ENCODE peak calls at places on chromosomes 13 and 19, in four cellular contexts. One of them, this sample, is unnamed. For H3K27me3, the result is how much of the 10 kb centered on the place peaks cover.

GRCh38 chr13:38564751-38565150 is 122.1 kb upstream of the FREM2 start:
- DNase-seq in HL-60: no peak
- DNase-seq in astrocyte: no peak
- DNase-seq in ovary: no peak
- DNase-seq in this sample: no peak

GRCh38 chr19:18596752-18597157 is 8.2 kb downstream of the REX1BD start:
- DNase-seq in HL-60: no peak
- DNase-seq in astrocyte: no peak
- DNase-seq in ovary: no peak
- DNase-seq in this sample: no peak

GRCh38 chr13:28568286-28568685 is 73.4 kb upstream of the FLT1 start:
- DNase-seq in HL-60: peak
- DNase-seq in astrocyte: no peak
- DNase-seq in ovary: peak
- DNase-seq in this sample: no peak

GRCh38 chr13:109105899-109106298 is 476.5 kb downstream of the MYO16 start:
- DNase-seq in HL-60: peak
- DNase-seq in astrocyte: no peak
- DNase-seq in ovary: no peak
- DNase-seq in this sample: no peak

GRCh38 chr19:13982773-13983172 is 23.3 kb downstream of the RFX1 start:
- DNase-seq in HL-60: no peak
- DNase-seq in astrocyte: no peak
- DNase-seq in ovary: no peak
- DNase-seq in this sample: no peak

GRCh38 chr13:30034448-30034795 is 184.0 kb upstream of the UBL3 start:
- DNase-seq in HL-60: peak
- DNase-seq in astrocyte: no peak
- DNase-seq in ovary: no peak
- DNase-seq in this sample: no peak

GRCh38 chr13:26482451-26483197 is 74.9 kb upstream of the WASF3 start:
- DNase-seq in HL-60: peak
- DNase-seq in astrocyte: peak
- DNase-seq in ovary: peak
- DNase-seq in this sample: peak

GRCh38 chr13:26019881-26020535 is 31.8 kb downstream of the SHISA2 start:
- DNase-seq in HL-60: no peak
- DNase-seq in astrocyte: peak
- DNase-seq in ovary: no peak
- DNase-seq in this sample: no peak

GRCh38 chr13:90719452-90719851 is 628.0 kb upstream of the MIR17HG start:
- DNase-seq in HL-60: no peak
- DNase-seq in astrocyte: no peak
- DNase-seq in ovary: no peak
- DNase-seq in this sample: no peak

GRCh38 chr13:23876265-23876664 is 12.9 kb downstream of the MIPEP start:
- DNase-seq in HL-60: no peak
- DNase-seq in astrocyte: no peak
- DNase-seq in ovary: no peak
- DNase-seq in this sample: no peak

DNA sequence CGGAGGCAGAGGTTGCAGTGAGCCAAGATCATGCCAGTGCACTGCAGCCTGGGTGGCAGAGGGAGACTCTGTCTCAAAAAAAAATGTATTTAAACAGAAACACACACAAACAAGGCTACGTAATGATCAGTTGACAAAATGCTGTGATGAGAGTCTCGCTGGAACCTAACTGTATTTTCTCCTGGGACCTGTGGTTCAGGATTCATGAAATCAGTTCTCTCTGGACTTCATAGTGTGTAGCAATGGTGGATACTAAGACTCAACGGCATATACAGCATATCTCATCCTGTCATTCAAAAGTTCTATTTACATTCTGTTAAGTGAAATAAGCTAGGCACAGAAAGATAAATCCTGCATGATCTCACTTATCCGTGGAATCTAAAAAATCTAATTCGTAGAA is 37.4 kb downstream of the CYP4F2 start:
- DNase-seq in HL-60: no peak
- DNase-seq in astrocyte: no peak
- DNase-seq in ovary: no peak
- DNase-seq in this sample: no peak
- H3K27me3 ChIP-seq in HL-60: under half
- H3K27me3 ChIP-seq in astrocyte: under half
- H3K27me3 ChIP-seq in ovary: under half
- H3K27me3 ChIP-seq in this sample: under half

DNA sequence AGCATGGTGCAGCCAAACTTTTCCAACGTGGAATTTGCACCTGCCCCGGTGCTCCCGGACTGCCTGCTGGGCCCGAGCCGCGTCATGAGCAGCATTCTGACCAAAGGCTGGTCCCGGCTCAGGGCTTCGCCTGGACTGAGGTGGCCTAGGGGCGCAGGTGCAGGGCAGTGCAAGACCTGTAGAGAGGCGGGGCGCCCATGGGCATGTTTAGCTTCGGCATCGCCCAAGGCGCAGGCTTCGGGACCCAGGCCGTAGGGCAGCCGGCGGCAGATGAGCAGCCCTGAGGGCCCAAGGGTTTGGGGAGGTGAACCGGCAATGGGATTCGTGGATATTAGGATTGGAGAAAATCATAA is 23.8 kb downstream of the LRFN3 start:
- DNase-seq in HL-60: no peak
- DNase-seq in astrocyte: no peak
- DNase-seq in ovary: no peak
- DNase-seq in this sample: no peak
- H3K4me3 ChIP-seq in HL-60: no peak
- H3K4me3 ChIP-seq in astrocyte: no peak
- H3K4me3 ChIP-seq in ovary: no peak
- H3K4me3 ChIP-seq in this sample: no peak

GRCh38 chr13:112172017-112172416 is 105.1 kb downstream of the SOX1 start:
- DNase-seq in HL-60: no peak
- DNase-seq in astrocyte: no peak
- DNase-seq in ovary: no peak
- DNase-seq in this sample: no peak

GRCh38 chr13:112171570-112171965 is 104.6 kb downstream of the SOX1 start:
- DNase-seq in HL-60: no peak
- DNase-seq in astrocyte: no peak
- DNase-seq in ovary: no peak
- DNase-seq in this sample: no peak

GRCh38 chr13:112170823-112171569 is 104.0 kb downstream of the SOX1 start:
- DNase-seq in HL-60: no peak
- DNase-seq in astrocyte: no peak
- DNase-seq in ovary: no peak
- DNase-seq in this sample: no peak

GRCh38 chr13:112168771-112169170 is 101.8 kb downstream of the SOX1 start:
- DNase-seq in HL-60: no peak
- DNase-seq in astrocyte: no peak
- DNase-seq in ovary: no peak
- DNase-seq in this sample: no peak

GRCh38 chr13:112169941-112170822 is 103.2 kb downstream of the SOX1 start:
- DNase-seq in HL-60: no peak
- DNase-seq in astrocyte: no peak
- DNase-seq in ovary: no peak
- DNase-seq in this sample: no peak
- H3K27me3 ChIP-seq in HL-60: under half
- H3K27me3 ChIP-seq in astrocyte: under half
- H3K27me3 ChIP-seq in ovary: under half
- H3K27me3 ChIP-seq in this sample: under half

GRCh38 chr13:42873081-42873480 is 91.7 kb downstream of the FAM216B start:
- DNase-seq in HL-60: no peak
- DNase-seq in astrocyte: no peak
- DNase-seq in ovary: no peak
- DNase-seq in this sample: no peak
- H3K4me3 ChIP-seq in HL-60: no peak
- H3K4me3 ChIP-seq in astrocyte: no peak
- H3K4me3 ChIP-seq in ovary: no peak
- H3K4me3 ChIP-seq in this sample: no peak

DNA sequence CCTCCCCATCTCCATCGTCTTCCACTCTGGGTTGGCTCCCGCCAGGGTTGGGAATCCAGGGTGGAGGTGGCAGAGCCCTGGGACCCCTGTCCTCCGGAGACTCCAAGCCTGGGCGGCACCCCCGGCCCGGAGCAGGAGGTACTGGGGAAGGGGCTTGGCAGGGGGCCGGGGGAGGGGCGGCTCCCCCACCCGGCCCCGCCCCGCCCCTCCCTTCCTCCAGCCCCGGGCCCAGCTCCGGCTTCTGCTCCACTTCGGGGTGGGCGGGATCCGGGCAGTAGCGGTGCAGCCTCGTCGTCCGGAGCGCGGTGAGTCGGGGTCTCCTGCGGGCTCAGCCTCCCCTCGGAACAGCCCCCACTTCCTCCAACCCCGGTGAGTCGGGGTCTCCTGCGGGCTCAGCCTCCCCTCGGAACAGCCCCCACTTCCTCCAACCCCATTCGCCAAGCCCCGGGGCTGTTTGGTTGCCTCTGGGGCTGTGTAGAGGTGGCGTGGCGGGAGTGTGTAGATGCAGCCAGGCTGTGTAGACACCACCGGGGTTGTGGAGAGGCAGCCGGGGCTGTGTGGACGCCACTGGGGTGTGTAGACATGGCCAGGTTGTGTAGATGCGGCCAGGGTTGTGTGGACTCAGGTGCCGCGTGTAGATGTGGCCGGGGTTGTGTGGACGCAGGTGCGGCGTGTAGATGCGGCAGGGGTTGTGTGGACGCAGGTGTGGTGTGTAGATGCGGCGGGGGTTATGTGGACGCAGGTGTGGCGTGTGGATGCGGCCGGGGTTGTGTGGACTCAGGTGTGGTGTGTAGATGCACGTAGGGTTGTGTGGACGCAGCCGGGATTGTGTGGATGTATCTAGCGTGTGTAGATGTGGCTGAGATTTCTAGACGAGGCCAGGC is at the start of gene TMPRSS9:
- DNase-seq in HL-60: no peak
- DNase-seq in astrocyte: no peak
- DNase-seq in ovary: peak
- DNase-seq in this sample: no peak
- H3K27me3 ChIP-seq in HL-60: under half
- H3K27me3 ChIP-seq in astrocyte: under half
- H3K27me3 ChIP-seq in ovary: under half
- H3K27me3 ChIP-seq in this sample: under half

DNA sequence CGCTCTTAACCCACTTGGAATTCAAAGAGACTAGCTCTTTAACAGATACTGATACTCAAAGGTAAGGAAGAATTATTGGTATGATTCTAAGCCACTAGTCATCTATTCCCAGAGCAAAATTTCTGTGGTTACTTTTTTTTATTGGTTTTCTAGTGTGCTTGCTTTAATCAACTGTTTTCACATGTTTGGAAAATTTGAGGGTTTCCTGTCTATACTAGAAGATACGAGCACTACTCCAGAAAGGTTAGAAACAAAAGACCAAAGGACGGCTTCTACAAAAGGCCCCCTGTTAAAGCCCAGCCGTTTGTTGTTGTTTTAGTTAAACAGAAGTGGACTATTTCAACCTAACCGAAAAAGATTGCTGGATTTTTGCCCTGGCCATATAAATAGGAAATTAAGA is 18.5 kb upstream of the LPAR6 start:
- DNase-seq in HL-60: no peak
- DNase-seq in astrocyte: peak
- DNase-seq in ovary: no peak
- DNase-seq in this sample: no peak
- H3K4me3 ChIP-seq in HL-60: no peak
- H3K4me3 ChIP-seq in astrocyte: no peak
- H3K4me3 ChIP-seq in ovary: no peak
- H3K4me3 ChIP-seq in this sample: no peak

DNA sequence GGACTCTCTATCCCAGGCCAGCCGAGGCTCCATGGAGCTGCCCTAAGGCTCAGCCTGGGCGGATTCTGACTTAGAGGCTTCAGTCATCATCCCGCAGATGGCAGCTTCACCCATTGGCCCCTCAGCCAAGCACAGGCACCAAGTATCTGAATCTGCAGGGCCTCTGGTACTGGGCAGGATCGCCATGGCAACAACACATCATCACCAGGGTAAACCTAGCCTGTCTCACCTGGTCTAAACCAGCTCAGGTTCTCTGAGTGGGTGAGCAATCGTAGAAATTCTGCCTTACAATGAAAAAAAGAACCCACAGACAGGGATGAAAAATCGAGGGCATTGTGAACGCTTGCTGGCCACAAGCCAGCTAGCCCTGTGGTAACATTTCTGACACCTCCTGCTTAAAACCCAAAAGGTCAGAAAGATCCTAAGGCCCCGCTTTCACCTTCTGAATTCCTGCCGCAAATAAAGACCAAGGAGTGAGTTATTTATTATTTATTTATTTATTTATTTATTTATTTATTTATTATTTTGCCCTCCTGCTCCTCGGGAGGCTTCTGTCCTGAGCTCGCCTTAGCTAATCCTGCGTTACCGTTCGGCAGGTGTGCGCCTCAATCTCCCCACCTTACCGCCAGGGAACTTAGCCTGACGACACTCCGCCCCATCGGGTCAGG is 12.0 kb upstream of the CEACAM21 start:
- DNase-seq in HL-60: no peak
- DNase-seq in astrocyte: no peak
- DNase-seq in ovary: no peak
- DNase-seq in this sample: no peak
- H3K27me3 ChIP-seq in HL-60: under half
- H3K27me3 ChIP-seq in astrocyte: under half
- H3K27me3 ChIP-seq in ovary: under half
- H3K27me3 ChIP-seq in this sample: under half

This sample was measured in thoracic aorta.